ENCODE peak calls at places on chromosomes 11 and 22, in four cellular contexts. N is cardiac fibroblast, T is adrenal gland, G is sigmoid colon. P is an unnamed sample.

GRCh38 chr22:17629646-17630045 is 1.1 kb upstream of the ATP6V1E1 start:
- DNase-seq in N (no peak), T (no peak), G (no peak), P (no peak)

GRCh38 chr22:31653944-31654343 is 8.1 kb downstream of the PISD start:
- DNase-seq in N (no peak), T (no peak), G (no peak), P (no peak)

GRCh38 chr22:35631597-35631996 is 14.5 kb upstream of the MB start:
- DNase-seq in N (peak; percentile 52), T (peak; percentile 56), G (peak; percentile 65), P (no peak)

GRCh38 chr11:28900427-28900826 is 792.2 kb downstream of the METTL15 start:
- DNase-seq in N (no peak), T (no peak), G (no peak), P (no peak)

GRCh38 chr22:42080287-42080686 is 787 bp downstream of the SMDT1 start:
- DNase-seq in N (peak; percentile 46), T (no peak), G (no peak), P (no peak)

GRCh38 chr11:9313648-9314290 is 624 bp downstream of the TMEM41B start:
- DNase-seq in N (peak; percentile 13), T (no peak), G (peak; percentile 67), P (no peak)

GRCh38 chr11:120337896-120338840 is 2.0 kb downstream of the ARHGEF12 start:
- DNase-seq in N (no peak), T (no peak), G (no peak), P (no peak)

GRCh38 chr22:46352691-46353386 is 17.3 kb downstream of the TRMU start:
- DNase-seq in N (peak; percentile 18), T (peak; percentile 84), G (no peak), P (no peak)

GRCh38 chr11:66914505-66914904 is 43.7 kb downstream of the PC start:
- DNase-seq in N (no peak), T (no peak), G (no peak), P (no peak)

GRCh38 chr22:19989725-19990067 is 26.9 kb downstream of the ARVCF start:
- DNase-seq in N (no peak), T (no peak), G (no peak), P (no peak)

GRCh38 chr11:465896-466538 is 15.9 kb downstream of the PTDSS2 start:
- DNase-seq in N (no peak), T (no peak), G (no peak), P (no peak)

GRCh38 chr22:42752230-42752746 is 31.6 kb upstream of the A4GALT start:
- DNase-seq in N (no peak), T (no peak), G (no peak), P (no peak)

GRCh38 chr22:30314918-30315317 is 11.8 kb downstream of the TBC1D10A start:
- DNase-seq in N (no peak), T (no peak), G (no peak), P (no peak)

GRCh38 chr11:100546714-100547113 is 140.4 kb upstream of the ARHGAP42 start:
- DNase-seq in N (peak; percentile 16), T (no peak), G (no peak), P (peak; percentile 11)

GRCh38 chr22:32997295-32997694 is 60.9 kb downstream of the SYN3 start:
- DNase-seq in N (no peak), T (no peak), G (no peak), P (no peak)

GRCh38 chr11:125452125-125452470 is 44.0 kb downstream of the FEZ1 start:
- DNase-seq in N (no peak), T (no peak), G (peak; percentile 8), P (no peak)

GRCh38 chr11:16879690-16880089 is 134.5 kb downstream of the PLEKHA7 start:
- DNase-seq in N (no peak), T (no peak), G (no peak), P (no peak)

GRCh38 chr22:35842519-35842913 is 124.8 kb downstream of the APOL5 start:
- DNase-seq in N (no peak), T (no peak), G (no peak), P (no peak)

GRCh38 chr11:126082251-126083109 is 19.8 kb upstream of the CDON start:
- DNase-seq in N (no peak), T (no peak), G (no peak), P (no peak)

GRCh38 chr22:23088199-23088604 is 17.9 kb downstream of the GNAZ start:
- DNase-seq in N (no peak), T (no peak), G (no peak), P (no peak)

GRCh38 chr11:95485115-95485900 is 254.3 kb upstream of the SESN3 start:
- DNase-seq in N (no peak), T (no peak), G (no peak), P (peak; percentile 77)

GRCh38 chr11:130478204-130478701 is 29.8 kb downstream of the ADAMTS15 start:
- DNase-seq in N (peak; percentile 97), T (peak; percentile 90), G (peak; percentile 93), P (peak; percentile 85)

GRCh38 chr11:34192481-34193401 is 87.3 kb downstream of the NAT10 start:
- DNase-seq in N (peak; percentile 90), T (peak; percentile 86), G (peak; percentile 86), P (peak; percentile 60)

GRCh38 chr11:31986201-31986889 is 104.5 kb upstream of the RCN1 start:
- DNase-seq in N (no peak), T (no peak), G (no peak), P (no peak)

GRCh38 chr11:47393163-47394049 is 15.0 kb upstream of the SLC39A13 start:
- DNase-seq in N (peak; percentile 40), T (peak; percentile 65), G (peak; percentile 78), P (peak; percentile 61)
- H3K4me3 ChIP-seq in N (no peak overlapping the region), T (no peak overlapping the region), G (no peak overlapping the region), P (no peak overlapping the region)

GRCh38 chr11:19995131-19995530 is 165.1 kb downstream of the DBX1 start:
- DNase-seq in N (peak; percentile 73), T (peak; percentile 33), G (no peak), P (peak; percentile 94)
- H3K4me3 ChIP-seq in N (no peak overlapping the region), T (no peak overlapping the region), G (no peak overlapping the region), P (no peak overlapping the region)

GRCh38 chr11:61509058-61510029 is 795 bp downstream of the LRRC10B start:
- DNase-seq in N (peak; percentile 71), T (peak; percentile 78), G (peak; percentile 74), P (peak; percentile 21)
- H3K4me3 ChIP-seq in N (peak overlapping the region; percentile 26), T (no peak overlapping the region), G (peak overlapping the region; percentile 32), P (peak overlapping the region; percentile 35)

DNA sequence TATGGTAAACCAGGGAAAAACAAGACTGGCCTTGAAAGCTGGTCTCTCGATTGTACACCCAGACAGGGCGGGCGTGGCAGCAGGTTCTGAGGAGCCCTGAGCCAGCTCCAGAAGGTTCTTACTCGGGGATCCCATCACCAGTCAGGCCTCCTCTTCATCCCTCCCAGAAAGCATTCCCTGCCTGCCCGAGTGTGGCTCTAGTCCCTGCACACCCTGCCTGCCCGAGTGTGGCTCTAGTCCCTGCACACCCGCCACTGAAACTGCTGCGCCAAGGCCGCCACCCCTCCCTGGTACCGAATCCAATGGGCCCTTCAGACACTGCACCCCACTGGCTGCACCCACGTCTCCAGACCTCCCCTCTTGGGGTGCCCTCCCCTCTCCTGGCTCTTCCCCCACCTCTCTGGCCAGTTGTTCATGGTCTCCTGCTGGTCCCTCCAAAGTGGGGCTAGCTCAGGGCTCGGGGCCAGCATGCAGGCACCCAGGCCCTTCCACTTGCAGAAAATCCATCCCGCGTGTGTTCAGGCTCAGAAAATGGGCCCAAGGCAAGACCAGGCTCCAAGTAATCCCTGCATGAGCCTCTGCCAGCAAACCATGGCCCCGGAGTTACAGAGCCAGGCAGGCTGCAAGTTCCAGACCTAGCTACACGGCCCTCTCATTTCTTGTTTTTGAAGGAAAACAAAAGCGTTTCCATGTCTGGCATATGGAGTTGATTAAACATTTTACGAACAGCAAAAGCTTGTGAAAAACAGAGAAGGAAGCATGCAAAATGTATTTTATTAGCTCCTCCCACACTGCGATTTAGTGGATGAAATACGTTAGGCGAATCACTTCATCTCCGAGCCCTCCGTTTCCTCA is 29.9 kb downstream of the KIAA0930 start:
- DNase-seq in N (no peak), T (no peak), G (no peak), P (no peak)
- H3K4me3 ChIP-seq in N (no peak overlapping the region), T (no peak overlapping the region), G (no peak overlapping the region), P (no peak overlapping the region)

GRCh38 chr11:68563454-68563853 is 102.9 kb downstream of the PPP6R3 start:
- DNase-seq in N (no peak), T (no peak), G (no peak), P (no peak)
- H3K4me3 ChIP-seq in N (no peak overlapping the region), T (no peak overlapping the region), G (no peak overlapping the region), P (no peak overlapping the region)

DNA sequence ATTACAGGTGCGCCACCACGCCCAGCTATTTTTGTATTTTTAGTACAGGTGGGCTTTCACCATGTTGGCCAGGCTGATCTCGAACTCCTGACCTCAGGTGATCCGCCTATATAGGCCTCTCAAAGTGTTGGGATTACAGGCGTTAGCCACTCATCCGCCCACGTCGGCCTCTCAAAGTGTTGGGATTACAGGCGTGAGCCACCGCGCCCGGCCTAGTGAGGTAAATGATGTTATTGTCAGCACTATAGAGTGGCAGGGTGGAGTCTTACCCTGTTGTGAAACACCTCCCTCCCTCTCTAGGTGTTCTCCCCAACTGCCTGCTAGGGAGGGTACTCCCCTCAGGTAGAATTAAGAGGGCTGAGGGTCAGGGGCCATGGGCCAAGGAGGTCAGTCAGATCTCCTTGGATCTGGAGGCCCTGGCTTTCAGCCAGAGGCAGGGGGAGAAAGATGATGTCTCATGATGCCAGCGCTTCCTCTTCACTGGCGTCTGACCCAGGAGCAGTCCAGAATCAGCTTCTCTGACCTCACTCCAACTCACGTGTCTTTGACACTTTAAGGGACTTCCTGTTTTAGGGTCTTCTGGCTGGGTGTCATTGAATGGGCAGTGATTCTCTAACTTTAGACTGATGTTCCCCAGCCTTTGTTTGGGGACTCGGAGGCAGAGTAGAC is 2.0 kb downstream of the GGA1 start:
- DNase-seq in N (no peak), T (peak; percentile 68), G (no peak), P (no peak)
- H3K4me3 ChIP-seq in N (no peak overlapping the region), T (no peak overlapping the region), G (no peak overlapping the region), P (no peak overlapping the region)

GRCh38 chr11:92269841-92270240 is 45.2 kb downstream of the FAT3 start:
- DNase-seq in N (no peak), T (no peak), G (no peak), P (no peak)

GRCh38 chr11:92267968-92268367 is 43.4 kb downstream of the FAT3 start:
- DNase-seq in N (no peak), T (no peak), G (no peak), P (no peak)

GRCh38 chr11:92268546-92268945 is 43.9 kb downstream of the FAT3 start:
- DNase-seq in N (no peak), T (no peak), G (no peak), P (no peak)

GRCh38 chr11:92269021-92269420 is 44.4 kb downstream of the FAT3 start:
- DNase-seq in N (peak; percentile 42), T (no peak), G (no peak), P (no peak)

GRCh38 chr11:92266821-92267220 is 42.2 kb downstream of the FAT3 start:
- DNase-seq in N (no peak), T (no peak), G (no peak), P (no peak)
- H3K4me3 ChIP-seq in N (no peak overlapping the region), T (no peak overlapping the region), G (no peak overlapping the region), P (no peak overlapping the region)

GRCh38 chr11:117337061-117337460 is 9.4 kb downstream of the CEP164 start:
- DNase-seq in N (no peak), T (no peak), G (no peak), P (no peak)
- H3K4me3 ChIP-seq in N (no peak overlapping the region), T (no peak overlapping the region), G (no peak overlapping the region), P (no peak overlapping the region)

GRCh38 chr11:6260207-6260726 is 629 bp downstream of the CCKBR start:
- DNase-seq in N (no peak), T (no peak), G (no peak), P (no peak)
- H3K4me3 ChIP-seq in N (no peak overlapping the region), T (no peak overlapping the region), G (no peak overlapping the region), P (no peak overlapping the region)